ENCODE peak calls at places on chromosomes 7 and 10, in five cellular contexts. D is neural progenitor cell, N is PC-3, C is heart right ventricle, G is IMR-90. T is an unnamed sample.

GRCh38 chr7:130791746-130792145 is 57.7 kb upstream of the KLF14 start:
- DNase-seq in D (no peak), N (no peak), C (no peak), G (no peak), T (no peak)

GRCh38 chr7:158362912-158363905 is 224.4 kb downstream of the PTPRN2 start:
- DNase-seq in D (peak; percentile 80), N (peak; percentile 15), C (no peak), G (no peak), T (no peak)

GRCh38 chr7:88132725-88133124 is 87.1 kb downstream of the SRI start:
- DNase-seq in D (no peak), N (no peak), C (no peak), G (no peak), T (no peak)

GRCh38 chr7:86760236-86760635 is 116.5 kb downstream of the GRM3 start:
- DNase-seq in D (no peak), N (no peak), C (no peak), G (no peak), T (no peak)

GRCh38 chr7:150415161-150416160 is 35.0 kb upstream of the GIMAP8 start:
- DNase-seq in D (no peak), N (no peak), C (no peak), G (no peak), T (no peak)

GRCh38 chr10:69377191-69377590 is 39.5 kb downstream of the TACR2 start:
- DNase-seq in D (no peak), N (no peak), C (no peak), G (no peak), T (no peak)

GRCh38 chr7:4683884-4684565 is 1.9 kb downstream of the FOXK1 start:
- DNase-seq in D (no peak), N (peak; percentile 68), C (peak; percentile 78), G (peak; percentile 87), T (peak; percentile 81)

GRCh38 chr7:498678-499641 is 20.7 kb downstream of the PDGFA start:
- DNase-seq in D (no peak), N (no peak), C (no peak), G (no peak), T (no peak)

GRCh38 chr10:28177944-28178637 is 124.8 kb downstream of the MPP7 start:
- DNase-seq in D (no peak), N (no peak), C (no peak), G (peak; percentile 40), T (no peak)

GRCh38 chr10:109386101-109386500 is 537.2 kb downstream of the XPNPEP1 start:
- DNase-seq in D (no peak), N (no peak), C (no peak), G (no peak), T (no peak)

GRCh38 chr10:33421789-33422188 is 87.3 kb upstream of the NRP1 start:
- DNase-seq in D (no peak), N (peak; percentile 93), C (no peak), G (peak; percentile 93), T (peak; percentile 30)

GRCh38 chr10:107952649-107953589 is 788.4 kb upstream of the SORCS1 start:
- DNase-seq in D (no peak), N (no peak), C (no peak), G (no peak), T (no peak)

GRCh38 chr7:332646-333398 is 42.9 kb downstream of the FOXL3 start:
- DNase-seq in D (peak; percentile 88), N (peak; percentile 80), C (peak; percentile 75), G (peak; percentile 36), T (peak; percentile 76)

GRCh38 chr7:140003913-140004382 is 58.8 kb downstream of the PARP12 start:
- DNase-seq in D (peak; percentile 81), N (peak; percentile 86), C (no peak), G (peak; percentile 75), T (no peak)

GRCh38 chr7:127620406-127621233 is 2.7 kb upstream of the PAX4 start:
- DNase-seq in D (peak; percentile 25), N (no peak), C (no peak), G (no peak), T (no peak)

GRCh38 chr7:46385662-46386309 is 464.7 kb upstream of the IGFBP3 start:
- DNase-seq in D (no peak), N (peak; percentile 94), C (no peak), G (peak; percentile 96), T (no peak)

GRCh38 chr7:38102486-38102885 is 75.6 kb upstream of the STARD3NL start:
- DNase-seq in D (no peak), N (no peak), C (no peak), G (peak; percentile 1), T (no peak)

GRCh38 chr10:28984431-28984830 is 304.4 kb upstream of the LYZL1 start:
- DNase-seq in D (no peak), N (peak; percentile 84), C (peak; percentile 86), G (peak; percentile 85), T (peak; percentile 75)

GRCh38 chr10:70367195-70367796 is 15.1 kb downstream of the LRRC20 start:
- DNase-seq in D (no peak), N (peak; percentile 61), C (no peak), G (peak; percentile 94), T (no peak)

GRCh38 chr10:117391436-117392205 is 16.4 kb upstream of the PDZD8 start:
- DNase-seq in D (no peak), N (no peak), C (no peak), G (peak; percentile 30), T (peak; percentile 10)

GRCh38 chr10:44306762-44307161 is 78.1 kb downstream of the CXCL12 start:
- DNase-seq in D (peak; percentile 17), N (peak; percentile 30), C (no peak), G (no peak), T (no peak)

GRCh38 chr7:106562711-106563366 is 98.1 kb downstream of the CCDC71L start:
- DNase-seq in D (no peak), N (no peak), C (no peak), G (no peak), T (no peak)

GRCh38 chr7:2698581-2699288 is 10.7 kb downstream of the AMZ1 start:
- DNase-seq in D (no peak), N (peak; percentile 17), C (no peak), G (no peak), T (no peak)

GRCh38 chr7:130356121-130356759 is 11.6 kb downstream of the CPA5 start:
- DNase-seq in D (peak; percentile 79), N (peak; percentile 97), C (peak; percentile 68), G (peak; percentile 99), T (no peak)

GRCh38 chr7:7732566-7733290 is 14.3 kb upstream of the RPA3 start:
- DNase-seq in D (peak; percentile 13), N (peak; percentile 42), C (no peak), G (peak; percentile 16), T (no peak)

GRCh38 chr10:58385784-58386112 is 538 bp downstream of the TFAM start:
- DNase-seq in D (peak; percentile 76), N (peak; percentile 60), C (no peak), G (peak; percentile 17), T (no peak)

GRCh38 chr10:86798030-86798429 is 41.6 kb downstream of the BMPR1A start:
- DNase-seq in D (no peak), N (no peak), C (no peak), G (no peak), T (no peak)

GRCh38 chr7:17099083-17099973 is 199.1 kb upstream of the AHR start:
- DNase-seq in D (no peak), N (peak; percentile 96), C (no peak), G (no peak), T (peak; percentile 33)

GRCh38 chr10:113099431-113100298 is 149.6 kb downstream of the TCF7L2 start:
- DNase-seq in D (peak; percentile 31), N (no peak), C (no peak), G (peak; percentile 43), T (no peak)

GRCh38 chr10:110944997-110945396 is 25.6 kb downstream of the SHOC2 start:
- DNase-seq in D (no peak), N (no peak), C (peak; percentile 19), G (no peak), T (no peak)

GRCh38 chr10:110641256-110641655 is 2.9 kb upstream of the RBM20 start:
- DNase-seq in D (peak; percentile 79), N (peak; percentile 53), C (peak; percentile 73), G (peak; percentile 37), T (peak; percentile 63)

DNA sequence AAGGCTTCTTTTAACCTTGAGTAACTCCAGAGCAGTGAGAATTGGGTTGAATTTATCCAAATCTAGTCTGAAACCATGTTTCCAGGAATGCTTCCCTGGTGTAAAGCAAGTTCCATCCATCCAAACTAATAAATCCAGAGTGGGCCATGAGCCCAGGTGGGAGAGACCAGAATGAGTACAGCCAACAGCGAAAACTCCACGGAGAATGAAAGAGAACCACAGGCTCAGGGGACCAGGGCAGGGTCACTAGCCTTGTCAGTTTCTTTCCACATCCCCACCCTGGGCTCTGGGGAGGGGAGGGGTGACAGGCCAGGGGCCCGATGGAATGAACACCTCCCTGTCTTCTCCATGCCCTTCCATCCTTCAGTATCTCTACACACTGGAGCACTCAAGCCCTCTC is 180.1 kb downstream of the NEURL1 start:
- DNase-seq in D (no peak), N (no peak), C (no peak), G (no peak), T (no peak)
- H3K4me1 ChIP-seq in D (peaks cover 22% of the 10 kb centered on the region), N (no peaks in the 10 kb centered on the region), C (peaks cover 12% of the 10 kb centered on the region), G (peaks cover 21% of the 10 kb centered on the region), T (no peaks in the 10 kb centered on the region)

GRCh38 chr7:56175784-56176183 is 59.6 kb upstream of the NUPR2 start:
- DNase-seq in D (no peak), N (no peak), C (no peak), G (no peak), T (peak; percentile 31)

GRCh38 chr7:56175086-56175760 is 59.0 kb upstream of the NUPR2 start:
- DNase-seq in D (no peak), N (no peak), C (peak; percentile 14), G (no peak), T (peak; percentile 32)

DNA sequence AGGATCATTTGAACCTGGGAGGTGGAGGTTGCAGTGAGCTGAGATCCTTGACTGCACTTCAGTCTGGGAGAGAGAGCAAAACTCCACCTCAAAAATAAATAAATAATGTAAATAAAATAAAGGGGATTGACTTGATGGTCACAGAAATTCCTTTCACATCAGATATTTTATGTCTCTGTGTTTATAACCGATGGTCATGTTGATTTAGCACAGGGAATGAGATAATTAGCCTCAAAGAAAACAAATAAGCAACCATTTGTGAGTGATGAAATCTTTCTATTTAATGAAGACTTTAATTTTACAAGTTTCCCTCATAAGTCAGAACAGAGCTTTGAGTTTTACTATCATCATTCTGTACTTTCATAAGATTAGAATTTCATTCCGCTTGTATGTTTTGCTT is 64.8 kb upstream of the NUPR2 start:
- DNase-seq in D (no peak), N (no peak), C (no peak), G (no peak), T (no peak)
- H3K9me3 ChIP-seq in D (peaks cover 47% of the 10 kb centered on the region), N (no peaks in the 10 kb centered on the region), C (no peaks in the 10 kb centered on the region), G (peaks cover 3% of the 10 kb centered on the region), T (no peaks in the 10 kb centered on the region)

GRCh38 chr7:50762337-50762736 is 20.4 kb downstream of the GRB10 start:
- DNase-seq in D (no peak), N (no peak), C (no peak), G (no peak), T (no peak)
- H3K4me1 ChIP-seq in D (peaks cover 4% of the 10 kb centered on the region), N (peaks cover 13% of the 10 kb centered on the region), C (no peaks in the 10 kb centered on the region), G (peaks cover 2% of the 10 kb centered on the region), T (no peaks in the 10 kb centered on the region)

GRCh38 chr7:138553805-138554204 is 93.7 kb downstream of the TRIM24 start:
- DNase-seq in D (no peak), N (no peak), C (no peak), G (no peak), T (no peak)

GRCh38 chr7:138549082-138549481 is 89.0 kb downstream of the TRIM24 start:
- DNase-seq in D (no peak), N (no peak), C (peak; percentile 16), G (no peak), T (no peak)

GRCh38 chr7:138554674-138555073 is 94.6 kb downstream of the TRIM24 start:
- DNase-seq in D (no peak), N (no peak), C (no peak), G (no peak), T (no peak)

GRCh38 chr7:138550337-138550736 is 90.3 kb downstream of the TRIM24 start:
- DNase-seq in D (no peak), N (no peak), C (no peak), G (no peak), T (no peak)

GRCh38 chr7:138551102-138551501 is 91.0 kb downstream of the TRIM24 start:
- DNase-seq in D (no peak), N (no peak), C (no peak), G (no peak), T (no peak)
- H3K9me3 ChIP-seq in D (peaks cover 7% of the 10 kb centered on the region), N (peaks cover 3% of the 10 kb centered on the region), C (peaks cover 15% of the 10 kb centered on the region), G (peaks cover 6% of the 10 kb centered on the region), T (peaks cover 4% of the 10 kb centered on the region)

T was measured in heart left ventricle.